ENCODE peak calls at places on chromosomes 13 and 19, in seven cellular contexts. One of them, this sample, is unnamed.

GRCh38 chr13:38570706-38571105 is 116.2 kb upstream of the FREM2 start:
- DNase-seq in endothelial cell: no peak
- DNase-seq in heart right ventricle: no peak
- DNase-seq in activated T-helper 9 cell treated with anti-CD3 and anti-CD28 coated beads, Interleukin-2, amount 50 U/mL, for 16 hours: no peak
- DNase-seq in PC-3: no peak
- DNase-seq in mesendoderm: no peak
- DNase-seq in brain pericyte: no peak
- DNase-seq in this sample: no peak

GRCh38 chr13:90585392-90585791 is 762.1 kb upstream of the MIR17HG start:
- DNase-seq in endothelial cell: no peak
- DNase-seq in heart right ventricle: no peak
- DNase-seq in activated T-helper 9 cell treated with anti-CD3 and anti-CD28 coated beads, Interleukin-2, amount 50 U/mL, for 16 hours: no peak
- DNase-seq in PC-3: no peak
- DNase-seq in mesendoderm: no peak
- DNase-seq in brain pericyte: no peak
- DNase-seq in this sample: no peak

GRCh38 chr19:55319786-55320185 is 5.4 kb downstream of the TMEM150B start:
- DNase-seq in endothelial cell: peak; percentile 74
- DNase-seq in heart right ventricle: peak; percentile 44
- DNase-seq in activated T-helper 9 cell treated with anti-CD3 and anti-CD28 coated beads, Interleukin-2, amount 50 U/mL, for 16 hours: no peak
- DNase-seq in PC-3: no peak
- DNase-seq in mesendoderm: peak; percentile 90
- DNase-seq in brain pericyte: no peak
- DNase-seq in this sample: no peak

GRCh38 chr13:48580185-48580803 is 47.4 kb upstream of the RCBTB2 start:
- DNase-seq in endothelial cell: peak; percentile 82
- DNase-seq in heart right ventricle: peak; percentile 87
- DNase-seq in activated T-helper 9 cell treated with anti-CD3 and anti-CD28 coated beads, Interleukin-2, amount 50 U/mL, for 16 hours: peak; percentile 44
- DNase-seq in PC-3: peak; percentile 80
- DNase-seq in mesendoderm: peak; percentile 69
- DNase-seq in brain pericyte: no peak
- DNase-seq in this sample: peak; percentile 30

GRCh38 chr13:48542581-48543341 is 9.9 kb upstream of the RCBTB2 start:
- DNase-seq in endothelial cell: peak; percentile 39
- DNase-seq in heart right ventricle: peak; percentile 70
- DNase-seq in activated T-helper 9 cell treated with anti-CD3 and anti-CD28 coated beads, Interleukin-2, amount 50 U/mL, for 16 hours: no peak
- DNase-seq in PC-3: no peak
- DNase-seq in mesendoderm: peak; percentile 63
- DNase-seq in brain pericyte: no peak
- DNase-seq in this sample: no peak

GRCh38 chr13:50626031-50626643 is 217.4 kb downstream of the DLEU7 start:
- DNase-seq in endothelial cell: no peak
- DNase-seq in heart right ventricle: no peak
- DNase-seq in activated T-helper 9 cell treated with anti-CD3 and anti-CD28 coated beads, Interleukin-2, amount 50 U/mL, for 16 hours: no peak
- DNase-seq in PC-3: no peak
- DNase-seq in mesendoderm: no peak
- DNase-seq in brain pericyte: no peak
- DNase-seq in this sample: no peak

GRCh38 chr13:113141591-113141950 is 16.9 kb upstream of the PROZ start:
- DNase-seq in endothelial cell: no peak
- DNase-seq in heart right ventricle: no peak
- DNase-seq in activated T-helper 9 cell treated with anti-CD3 and anti-CD28 coated beads, Interleukin-2, amount 50 U/mL, for 16 hours: no peak
- DNase-seq in PC-3: no peak
- DNase-seq in mesendoderm: no peak
- DNase-seq in brain pericyte: no peak
- DNase-seq in this sample: no peak

GRCh38 chr19:28960986-28961705 is 251.8 kb downstream of the UQCRFS1 start:
- DNase-seq in endothelial cell: no peak
- DNase-seq in heart right ventricle: no peak
- DNase-seq in activated T-helper 9 cell treated with anti-CD3 and anti-CD28 coated beads, Interleukin-2, amount 50 U/mL, for 16 hours: no peak
- DNase-seq in PC-3: no peak
- DNase-seq in mesendoderm: no peak
- DNase-seq in brain pericyte: no peak
- DNase-seq in this sample: no peak

GRCh38 chr19:41327076-41327475 is 17.1 kb downstream of the CCDC97 start:
- DNase-seq in endothelial cell: no peak
- DNase-seq in heart right ventricle: no peak
- DNase-seq in activated T-helper 9 cell treated with anti-CD3 and anti-CD28 coated beads, Interleukin-2, amount 50 U/mL, for 16 hours: no peak
- DNase-seq in PC-3: no peak
- DNase-seq in mesendoderm: no peak
- DNase-seq in brain pericyte: no peak
- DNase-seq in this sample: no peak

GRCh38 chr13:59931621-59932020 is 232.1 kb downstream of the DIAPH3 start:
- DNase-seq in endothelial cell: no peak
- DNase-seq in heart right ventricle: no peak
- DNase-seq in activated T-helper 9 cell treated with anti-CD3 and anti-CD28 coated beads, Interleukin-2, amount 50 U/mL, for 16 hours: no peak
- DNase-seq in PC-3: no peak
- DNase-seq in mesendoderm: no peak
- DNase-seq in brain pericyte: no peak
- DNase-seq in this sample: no peak

GRCh38 chr13:46992383-46992952 is 95.6 kb upstream of the HTR2A start:
- DNase-seq in endothelial cell: peak; percentile 13
- DNase-seq in heart right ventricle: no peak
- DNase-seq in activated T-helper 9 cell treated with anti-CD3 and anti-CD28 coated beads, Interleukin-2, amount 50 U/mL, for 16 hours: no peak
- DNase-seq in PC-3: peak; percentile 41
- DNase-seq in mesendoderm: peak; percentile 43
- DNase-seq in brain pericyte: no peak
- DNase-seq in this sample: no peak

GRCh38 chr13:21060827-21061076 is 634 bp downstream of the LATS2 start:
- DNase-seq in endothelial cell: peak; percentile 47
- DNase-seq in heart right ventricle: peak; percentile 19
- DNase-seq in activated T-helper 9 cell treated with anti-CD3 and anti-CD28 coated beads, Interleukin-2, amount 50 U/mL, for 16 hours: no peak
- DNase-seq in PC-3: no peak
- DNase-seq in mesendoderm: no peak
- DNase-seq in brain pericyte: no peak
- DNase-seq in this sample: no peak

GRCh38 chr19:34366670-34367423 is 1.9 kb downstream of the GPI start:
- DNase-seq in endothelial cell: no peak
- DNase-seq in heart right ventricle: no peak
- DNase-seq in activated T-helper 9 cell treated with anti-CD3 and anti-CD28 coated beads, Interleukin-2, amount 50 U/mL, for 16 hours: no peak
- DNase-seq in PC-3: no peak
- DNase-seq in mesendoderm: no peak
- DNase-seq in brain pericyte: no peak
- DNase-seq in this sample: no peak

GRCh38 chr13:57409656-57410055 is 221.9 kb upstream of the PCDH17 start:
- DNase-seq in endothelial cell: no peak
- DNase-seq in heart right ventricle: no peak
- DNase-seq in activated T-helper 9 cell treated with anti-CD3 and anti-CD28 coated beads, Interleukin-2, amount 50 U/mL, for 16 hours: no peak
- DNase-seq in PC-3: no peak
- DNase-seq in mesendoderm: no peak
- DNase-seq in brain pericyte: no peak
- DNase-seq in this sample: no peak

GRCh38 chr13:113633485-113633873 is 24.5 kb downstream of the ATP4B start:
- DNase-seq in endothelial cell: no peak
- DNase-seq in heart right ventricle: no peak
- DNase-seq in activated T-helper 9 cell treated with anti-CD3 and anti-CD28 coated beads, Interleukin-2, amount 50 U/mL, for 16 hours: no peak
- DNase-seq in PC-3: no peak
- DNase-seq in mesendoderm: no peak
- DNase-seq in brain pericyte: no peak
- DNase-seq in this sample: no peak

GRCh38 chr19:55698256-55698655 is 23.2 kb downstream of the EPN1 start:
- DNase-seq in endothelial cell: no peak
- DNase-seq in heart right ventricle: no peak
- DNase-seq in activated T-helper 9 cell treated with anti-CD3 and anti-CD28 coated beads, Interleukin-2, amount 50 U/mL, for 16 hours: no peak
- DNase-seq in PC-3: no peak
- DNase-seq in mesendoderm: no peak
- DNase-seq in brain pericyte: no peak
- DNase-seq in this sample: no peak

GRCh38 chr13:31922724-31923123 is 108.8 kb upstream of the FRY start:
- DNase-seq in endothelial cell: no peak
- DNase-seq in heart right ventricle: no peak
- DNase-seq in activated T-helper 9 cell treated with anti-CD3 and anti-CD28 coated beads, Interleukin-2, amount 50 U/mL, for 16 hours: no peak
- DNase-seq in PC-3: no peak
- DNase-seq in mesendoderm: peak; percentile 11
- DNase-seq in brain pericyte: no peak
- DNase-seq in this sample: no peak

GRCh38 chr19:4732680-4733114 is 9.1 kb upstream of the DPP9 start:
- DNase-seq in endothelial cell: peak; percentile 43
- DNase-seq in heart right ventricle: peak; percentile 44
- DNase-seq in activated T-helper 9 cell treated with anti-CD3 and anti-CD28 coated beads, Interleukin-2, amount 50 U/mL, for 16 hours: peak; percentile 21
- DNase-seq in PC-3: peak; percentile 87
- DNase-seq in mesendoderm: peak; percentile 86
- DNase-seq in brain pericyte: no peak
- DNase-seq in this sample: no peak

GRCh38 chr19:33302974-33303790 is 848 bp upstream of the CEBPA start:
- DNase-seq in endothelial cell: peak; percentile 71
- DNase-seq in heart right ventricle: no peak
- DNase-seq in activated T-helper 9 cell treated with anti-CD3 and anti-CD28 coated beads, Interleukin-2, amount 50 U/mL, for 16 hours: no peak
- DNase-seq in PC-3: peak; percentile 32
- DNase-seq in mesendoderm: peak; percentile 69
- DNase-seq in brain pericyte: no peak
- DNase-seq in this sample: no peak

GRCh38 chr13:98853791-98854191 is 101.3 kb upstream of the SLC15A1 start:
- DNase-seq in endothelial cell: no peak
- DNase-seq in heart right ventricle: no peak
- DNase-seq in activated T-helper 9 cell treated with anti-CD3 and anti-CD28 coated beads, Interleukin-2, amount 50 U/mL, for 16 hours: peak; percentile 13
- DNase-seq in PC-3: no peak
- DNase-seq in mesendoderm: no peak
- DNase-seq in brain pericyte: no peak
- DNase-seq in this sample: no peak

GRCh38 chr13:96700657-96701056 is 293.6 kb downstream of the OXGR1 start:
- DNase-seq in endothelial cell: no peak
- DNase-seq in heart right ventricle: no peak
- DNase-seq in activated T-helper 9 cell treated with anti-CD3 and anti-CD28 coated beads, Interleukin-2, amount 50 U/mL, for 16 hours: no peak
- DNase-seq in PC-3: no peak
- DNase-seq in mesendoderm: no peak
- DNase-seq in brain pericyte: no peak
- DNase-seq in this sample: no peak

GRCh38 chr13:39892731-39893293 is 237.3 kb downstream of the COG6 start:
- DNase-seq in endothelial cell: no peak
- DNase-seq in heart right ventricle: peak; percentile 59
- DNase-seq in activated T-helper 9 cell treated with anti-CD3 and anti-CD28 coated beads, Interleukin-2, amount 50 U/mL, for 16 hours: no peak
- DNase-seq in PC-3: no peak
- DNase-seq in mesendoderm: no peak
- DNase-seq in brain pericyte: no peak
- DNase-seq in this sample: peak; percentile 72

GRCh38 chr19:10122066-10122465 is 2.4 kb upstream of the EIF3G start:
- DNase-seq in endothelial cell: no peak
- DNase-seq in heart right ventricle: no peak
- DNase-seq in activated T-helper 9 cell treated with anti-CD3 and anti-CD28 coated beads, Interleukin-2, amount 50 U/mL, for 16 hours: no peak
- DNase-seq in PC-3: peak; percentile 63
- DNase-seq in mesendoderm: no peak
- DNase-seq in brain pericyte: no peak
- DNase-seq in this sample: no peak

GRCh38 chr19:5358173-5358800 is 17.7 kb upstream of the PTPRS start:
- DNase-seq in endothelial cell: no peak
- DNase-seq in heart right ventricle: no peak
- DNase-seq in activated T-helper 9 cell treated with anti-CD3 and anti-CD28 coated beads, Interleukin-2, amount 50 U/mL, for 16 hours: no peak
- DNase-seq in PC-3: peak; percentile 47
- DNase-seq in mesendoderm: no peak
- DNase-seq in brain pericyte: no peak
- DNase-seq in this sample: no peak

GRCh38 chr19:55552620-55553019 is 7.3 kb upstream of the SBK3 start:
- DNase-seq in endothelial cell: no peak
- DNase-seq in heart right ventricle: no peak
- DNase-seq in activated T-helper 9 cell treated with anti-CD3 and anti-CD28 coated beads, Interleukin-2, amount 50 U/mL, for 16 hours: no peak
- DNase-seq in PC-3: no peak
- DNase-seq in mesendoderm: no peak
- DNase-seq in brain pericyte: no peak
- DNase-seq in this sample: no peak

GRCh38 chr13:20144141-20144850 is 16.6 kb downstream of the GJA3 start:
- DNase-seq in endothelial cell: no peak
- DNase-seq in heart right ventricle: no peak
- DNase-seq in activated T-helper 9 cell treated with anti-CD3 and anti-CD28 coated beads, Interleukin-2, amount 50 U/mL, for 16 hours: no peak
- DNase-seq in PC-3: no peak
- DNase-seq in mesendoderm: no peak
- DNase-seq in brain pericyte: no peak
- DNase-seq in this sample: no peak

GRCh38 chr13:110872034-110872767 is 42.7 kb downstream of the ANKRD10 start:
- DNase-seq in endothelial cell: no peak
- DNase-seq in heart right ventricle: no peak
- DNase-seq in activated T-helper 9 cell treated with anti-CD3 and anti-CD28 coated beads, Interleukin-2, amount 50 U/mL, for 16 hours: no peak
- DNase-seq in PC-3: no peak
- DNase-seq in mesendoderm: no peak
- DNase-seq in brain pericyte: no peak
- DNase-seq in this sample: no peak

GRCh38 chr19:47704656-47705055 is 8.6 kb upstream of the EHD2 start:
- DNase-seq in endothelial cell: no peak
- DNase-seq in heart right ventricle: no peak
- DNase-seq in activated T-helper 9 cell treated with anti-CD3 and anti-CD28 coated beads, Interleukin-2, amount 50 U/mL, for 16 hours: no peak
- DNase-seq in PC-3: peak; percentile 22
- DNase-seq in mesendoderm: no peak
- DNase-seq in brain pericyte: no peak
- DNase-seq in this sample: no peak

GRCh38 chr19:39641773-39642172 is 13.9 kb upstream of the LGALS16 start:
- DNase-seq in endothelial cell: no peak
- DNase-seq in heart right ventricle: no peak
- DNase-seq in activated T-helper 9 cell treated with anti-CD3 and anti-CD28 coated beads, Interleukin-2, amount 50 U/mL, for 16 hours: no peak
- DNase-seq in PC-3: no peak
- DNase-seq in mesendoderm: no peak
- DNase-seq in brain pericyte: no peak
- DNase-seq in this sample: no peak

GRCh38 chr13:38702609-38703008 is 15.7 kb downstream of the FREM2 start:
- DNase-seq in endothelial cell: no peak
- DNase-seq in heart right ventricle: no peak
- DNase-seq in activated T-helper 9 cell treated with anti-CD3 and anti-CD28 coated beads, Interleukin-2, amount 50 U/mL, for 16 hours: no peak
- DNase-seq in PC-3: no peak
- DNase-seq in mesendoderm: no peak
- DNase-seq in brain pericyte: no peak
- DNase-seq in this sample: no peak

This sample was measured in SK-N-MC.